ENCODE peak calls at places on chromosomes 1 and 21, in four cellular contexts. One of them, this sample, is unnamed.

GRCh38 chr1:116724765-116725375 is 29.4 kb upstream of the CD2 start:
- DNase-seq in H1: peak
- DNase-seq in HepG2: peak
- DNase-seq in GM12878: no peak
- DNase-seq in this sample: peak

GRCh38 chr1:84174051-84174556 is 30.0 kb downstream of the PRKACB start:
- DNase-seq in H1: no peak
- DNase-seq in HepG2: peak
- DNase-seq in GM12878: no peak
- DNase-seq in this sample: peak

GRCh38 chr1:30537279-30537678 is 186.1 kb downstream of the MATN1 start:
- DNase-seq in H1: no peak
- DNase-seq in HepG2: no peak
- DNase-seq in GM12878: no peak
- DNase-seq in this sample: no peak

GRCh38 chr1:183318433-183318832 is 99.7 kb downstream of the NMNAT2 start:
- DNase-seq in H1: no peak
- DNase-seq in HepG2: peak
- DNase-seq in GM12878: peak
- DNase-seq in this sample: peak

GRCh38 chr1:226870026-226870322 is 442 bp upstream of the PSEN2 start:
- DNase-seq in H1: no peak
- DNase-seq in HepG2: no peak
- DNase-seq in GM12878: no peak
- DNase-seq in this sample: no peak

GRCh38 chr1:180925471-180926051 is 12.9 kb downstream of the KIAA1614 start:
- DNase-seq in H1: no peak
- DNase-seq in HepG2: peak
- DNase-seq in GM12878: no peak
- DNase-seq in this sample: no peak

GRCh38 chr1:155128755-155129473 is 1.2 kb downstream of the EFNA1 start:
- DNase-seq in H1: peak
- DNase-seq in HepG2: peak
- DNase-seq in GM12878: no peak
- DNase-seq in this sample: no peak

GRCh38 chr1:178379807-178380206 is 117.0 kb downstream of the CLEC20A start:
- DNase-seq in H1: peak
- DNase-seq in HepG2: no peak
- DNase-seq in GM12878: no peak
- DNase-seq in this sample: peak

GRCh38 chr1:82225407-82226197 is 424.9 kb downstream of the ADGRL2 start:
- DNase-seq in H1: no peak
- DNase-seq in HepG2: no peak
- DNase-seq in GM12878: peak
- DNase-seq in this sample: no peak

GRCh38 chr1:145884675-145885074 is 991 bp downstream of the ANKRD35 start:
- DNase-seq in H1: no peak
- DNase-seq in HepG2: no peak
- DNase-seq in GM12878: no peak
- DNase-seq in this sample: no peak

GRCh38 chr1:234288946-234289345 is 84.3 kb upstream of the COA6 start:
- DNase-seq in H1: no peak
- DNase-seq in HepG2: no peak
- DNase-seq in GM12878: no peak
- DNase-seq in this sample: no peak

GRCh38 chr1:245690153-245690552 is 535.4 kb downstream of the KIF26B start:
- DNase-seq in H1: no peak
- DNase-seq in HepG2: no peak
- DNase-seq in GM12878: no peak
- DNase-seq in this sample: no peak

GRCh38 chr1:20727746-20728316 is 4.7 kb downstream of the SH2D5 start:
- DNase-seq in H1: peak
- DNase-seq in HepG2: no peak
- DNase-seq in GM12878: no peak
- DNase-seq in this sample: no peak

GRCh38 chr21:29586696-29587095 is 288.0 kb downstream of the BACH1 start:
- DNase-seq in H1: no peak
- DNase-seq in HepG2: no peak
- DNase-seq in GM12878: no peak
- DNase-seq in this sample: no peak

DNA sequence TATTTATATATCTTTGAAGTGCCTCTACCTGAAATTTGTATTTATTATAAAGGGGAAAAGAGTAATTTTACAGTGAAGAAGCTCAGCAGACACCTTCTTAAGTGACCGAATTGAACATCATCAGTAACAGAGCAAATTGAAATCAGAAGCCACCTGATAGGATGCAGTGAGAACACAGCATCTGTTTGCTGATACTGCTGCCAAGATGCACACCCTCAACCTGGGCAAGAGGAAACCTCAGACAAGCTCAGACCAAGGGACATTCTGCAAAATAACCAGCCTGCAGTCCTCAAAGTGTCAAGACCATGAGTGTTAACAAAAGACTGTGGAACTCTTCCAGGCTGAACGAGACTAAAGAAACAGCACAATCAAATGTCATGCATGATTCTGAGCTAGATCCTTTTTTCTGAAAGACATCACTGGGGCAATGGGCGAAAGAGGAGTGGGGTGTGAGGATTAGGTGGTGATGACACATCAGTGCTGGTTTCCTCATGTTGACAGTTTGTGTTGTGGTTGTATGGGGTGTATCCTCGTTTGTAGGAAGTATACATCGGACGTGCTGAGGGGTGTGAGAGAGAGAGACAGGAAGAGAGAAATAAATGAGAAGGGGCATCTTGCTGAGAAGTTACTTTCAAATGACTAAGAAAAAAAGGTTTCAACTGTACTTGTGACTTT is 103.7 kb downstream of the ABCA4 start:
- DNase-seq in H1: no peak
- DNase-seq in HepG2: no peak
- DNase-seq in GM12878: no peak
- DNase-seq in this sample: no peak
- TF ChIP-seq ZNF274 in H1: no peak
- TF ChIP-seq ZNF274 in HepG2: no peak
- TF ChIP-seq ZNF274 in GM12878: no peak
- TF ChIP-seq ZNF274 in this sample: no peak

GRCh38 chr1:173666646-173667045 is 3.0 kb downstream of the ANKRD45 start:
- DNase-seq in H1: no peak
- DNase-seq in HepG2: no peak
- DNase-seq in GM12878: no peak
- DNase-seq in this sample: no peak
- TF ChIP-seq SUZ12 in H1: no peak
- TF ChIP-seq SUZ12 in HepG2: no peak
- TF ChIP-seq SUZ12 in GM12878: no peak
- TF ChIP-seq SUZ12 in this sample: no peak

DNA sequence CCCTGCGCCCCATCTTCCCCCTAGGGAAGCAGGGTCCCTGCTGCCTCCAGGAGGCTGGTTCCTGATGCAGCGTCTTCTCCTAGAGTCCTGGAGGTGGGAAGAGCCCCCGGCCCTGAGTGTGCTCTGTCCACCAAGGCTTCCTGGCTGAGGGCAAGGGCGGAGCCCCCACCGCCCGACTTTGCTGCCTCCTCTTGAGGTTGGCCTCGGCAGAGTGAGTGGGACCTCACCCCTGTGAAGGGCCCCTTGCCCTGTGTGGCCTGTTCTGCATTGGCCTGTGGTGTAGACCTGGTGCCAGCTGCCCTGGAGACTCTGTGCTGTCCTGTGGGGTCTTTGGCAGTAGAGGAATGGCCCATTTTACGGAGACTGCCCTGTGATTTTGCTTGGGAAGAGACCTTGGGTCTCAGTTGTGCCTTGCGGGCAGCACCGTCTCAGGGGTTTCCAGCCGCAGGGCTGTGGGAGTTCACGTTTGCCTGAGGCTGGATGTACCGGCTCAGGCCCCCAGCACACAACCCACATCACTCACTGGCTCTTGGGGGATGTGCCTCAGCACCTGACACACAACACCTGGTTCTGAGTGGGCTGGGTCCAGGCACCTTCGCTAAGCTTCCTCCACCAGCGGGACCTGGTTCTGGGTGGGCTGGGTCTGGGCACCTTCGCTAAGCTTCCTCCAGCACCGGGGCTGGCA is 73.6 kb downstream of the SKI start:
- DNase-seq in H1: no peak
- DNase-seq in HepG2: no peak
- DNase-seq in GM12878: no peak
- DNase-seq in this sample: no peak
- H3K4me3 ChIP-seq in H1: no peak
- H3K4me3 ChIP-seq in HepG2: no peak
- H3K4me3 ChIP-seq in GM12878: peak
- H3K4me3 ChIP-seq in this sample: no peak

GRCh38 chr1:60994369-60994768 is 88.0 kb upstream of the NFIA start:
- DNase-seq in H1: no peak
- DNase-seq in HepG2: no peak
- DNase-seq in GM12878: no peak
- DNase-seq in this sample: no peak
- TF ChIP-seq ZNF274 in H1: no peak
- TF ChIP-seq ZNF274 in HepG2: no peak
- TF ChIP-seq ZNF274 in GM12878: no peak
- TF ChIP-seq ZNF274 in this sample: no peak

DNA sequence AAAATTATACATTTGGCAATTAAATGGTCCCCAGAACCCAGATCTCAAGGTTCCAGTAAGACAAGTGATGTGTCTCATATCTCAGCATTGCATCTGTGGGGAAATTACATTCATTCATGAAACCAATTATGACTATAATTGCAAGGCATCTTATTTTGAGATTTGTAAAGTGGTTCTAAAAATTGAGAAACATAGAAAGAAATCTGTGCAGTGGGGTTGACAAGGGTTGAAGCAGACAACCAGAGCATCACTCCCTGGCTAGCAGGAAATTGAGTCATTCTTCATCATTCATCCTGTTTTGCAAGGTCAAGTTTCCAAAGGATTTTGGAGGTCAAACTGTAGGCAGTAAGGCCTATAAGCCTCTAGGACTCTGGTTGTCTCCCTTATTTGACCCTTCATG is 25.1 kb upstream of the MROH9 start:
- DNase-seq in H1: no peak
- DNase-seq in HepG2: no peak
- DNase-seq in GM12878: no peak
- DNase-seq in this sample: no peak
- TF ChIP-seq SUZ12 in H1: no peak
- TF ChIP-seq SUZ12 in HepG2: no peak
- TF ChIP-seq SUZ12 in GM12878: no peak
- TF ChIP-seq SUZ12 in this sample: no peak

DNA sequence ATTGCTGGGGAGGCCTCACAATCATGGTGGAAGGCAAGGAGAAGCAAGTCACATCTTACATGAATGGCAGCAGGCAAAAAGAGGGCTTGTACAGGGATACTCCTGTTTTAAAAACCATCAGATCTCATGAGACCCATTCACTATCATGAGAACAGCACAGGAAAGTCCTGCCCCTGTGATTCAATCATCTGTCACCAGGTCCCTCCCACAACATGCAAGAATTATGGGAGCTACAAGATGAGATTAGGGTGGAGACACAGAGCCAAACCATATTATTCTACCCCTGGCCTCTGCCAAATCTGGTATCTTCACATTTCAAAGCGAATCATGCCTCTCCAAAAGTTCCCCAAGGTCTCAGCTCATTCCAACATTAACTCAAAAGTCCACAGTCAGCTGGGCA is 11.1 kb upstream of the MIA3 start:
- DNase-seq in H1: no peak
- DNase-seq in HepG2: no peak
- DNase-seq in GM12878: no peak
- DNase-seq in this sample: no peak
- H3K4me3 ChIP-seq in H1: no peak
- H3K4me3 ChIP-seq in HepG2: no peak
- H3K4me3 ChIP-seq in GM12878: no peak
- H3K4me3 ChIP-seq in this sample: no peak

DNA sequence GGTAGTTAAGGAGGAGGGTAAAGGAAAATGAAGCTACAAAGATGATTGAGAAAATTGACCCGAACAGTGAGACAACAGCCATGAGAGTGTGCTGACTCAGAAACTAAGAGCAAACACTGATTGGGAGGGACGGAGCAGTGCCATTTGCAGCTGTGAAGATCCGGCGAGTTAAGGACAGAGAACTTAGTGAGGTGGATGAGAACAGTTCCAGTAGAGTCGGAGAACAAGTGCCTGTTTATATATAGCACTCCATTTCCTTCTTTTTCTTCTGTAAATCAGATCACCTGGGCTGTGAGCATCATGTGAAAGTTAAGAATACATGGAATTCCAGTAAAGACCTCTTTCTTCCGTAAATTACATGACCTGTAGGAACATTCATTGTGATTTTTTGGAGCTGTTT is 145.7 kb downstream of the KCNK2 start:
- DNase-seq in H1: no peak
- DNase-seq in HepG2: no peak
- DNase-seq in GM12878: no peak
- DNase-seq in this sample: no peak
- TF ChIP-seq ZNF274 in H1: no peak
- TF ChIP-seq ZNF274 in HepG2: no peak
- TF ChIP-seq ZNF274 in GM12878: no peak
- TF ChIP-seq ZNF274 in this sample: no peak